ENCODE peak calls at places on chromosomes 5 and 9, in seven cellular contexts. B is endothelial cell; J is fibroblast of pulmonary artery; E is CD4-positive, alpha-beta T cell; M is fibroblast of villous mesenchyme; I is HFFc6; R is choroid plexus epithelial cell. K is an unnamed sample.

GRCh38 chr5:29169851-29170250 is 2023.6 kb upstream of the CDH6 start:
- DNase-seq in E (no peak), R (no peak), I (no peak), J (no peak), B (no peak), M (no peak), K (no peak)

GRCh38 chr5:149658299-149658698 is 71.8 kb upstream of the PPARGC1B start:
- DNase-seq in M (no peak), I (no peak), B (no peak), E (no peak), R (no peak), J (no peak), K (no peak)

GRCh38 chr5:78065663-78066062 is 228.8 kb downstream of the AP3B1 start:
- DNase-seq in B (peak), R (no peak), I (no peak), J (no peak), M (no peak), E (no peak), K (no peak)

GRCh38 chr9:127455299-127455992 is 4.1 kb downstream of the LRSAM1 start:
- DNase-seq in J (no peak), M (no peak), R (no peak), I (no peak), B (peak), E (peak), K (no peak)

GRCh38 chr5:97542469-97542868 is 359.4 kb upstream of the RIOK2 start:
- DNase-seq in M (no peak), R (no peak), B (no peak), E (no peak), J (no peak), I (no peak), K (no peak)

GRCh38 chr5:6760636-6761035 is 47.4 kb downstream of the TENT4A start:
- DNase-seq in M (no peak), B (no peak), E (no peak), J (no peak), I (no peak), R (no peak), K (no peak)

GRCh38 chr5:178384815-178385471 is 152.3 kb upstream of the PHYKPL start:
- DNase-seq in M (no peak), E (no peak), R (no peak), J (no peak), B (no peak), I (no peak), K (no peak)

GRCh38 chr5:76960004-76960625 is 7.3 kb downstream of the CRHBP start:
- DNase-seq in R (peak), I (no peak), M (no peak), B (no peak), E (no peak), J (peak), K (no peak)

GRCh38 chr9:135212961-135213360 is 125.5 kb downstream of the OLFM1 start:
- DNase-seq in R (no peak), I (no peak), J (no peak), E (no peak), M (no peak), B (no peak), K (no peak)

DNA sequence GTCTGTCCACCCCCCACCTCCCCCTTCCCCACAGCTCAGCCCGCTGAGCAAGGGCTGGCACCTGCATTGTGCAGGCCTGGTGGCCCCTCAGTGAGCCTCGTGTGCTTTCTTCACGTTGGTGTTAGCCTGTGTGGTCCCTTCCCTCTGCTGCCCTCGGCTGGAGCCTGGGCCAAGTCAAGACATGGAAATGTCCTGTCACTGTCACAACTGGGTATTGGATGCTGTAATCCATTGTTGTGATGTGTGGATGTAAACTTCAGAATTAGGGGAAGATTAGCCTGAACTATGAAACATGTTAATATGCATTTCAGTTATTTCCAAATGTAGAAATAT is 103.9 kb downstream of the TRIO start:
- DNase-seq in B (no peak), J (no peak), I (no peak), R (no peak), M (no peak), E (no peak), K (no peak)
- TF ChIP-seq CTCF in B (no peak), J (no peak), I (no peak), R (no peak), M (no peak), E (no peak), K (no peak)

GRCh38 chr9:129888809-129889460 is 53.7 kb downstream of the USP20 start:
- DNase-seq in B (no peak), J (no peak), E (peak), R (no peak), I (no peak), M (no peak), K (no peak)

GRCh38 chr9:129887210-129888084 is 52.2 kb downstream of the USP20 start:
- DNase-seq in B (no peak), R (peak), I (peak), M (peak), E (peak), J (peak), K (no peak)

GRCh38 chr9:129889461-129889935 is 54.2 kb downstream of the USP20 start:
- DNase-seq in M (no peak), I (no peak), E (peak), B (no peak), R (no peak), J (no peak), K (no peak)

GRCh38 chr9:129886226-129887174 is 51.2 kb downstream of the USP20 start:
- DNase-seq in R (no peak), M (no peak), B (no peak), I (no peak), E (peak), J (peak), K (no peak)

GRCh38 chr9:129888085-129888808 is 53.0 kb downstream of the USP20 start:
- DNase-seq in E (peak), R (no peak), J (no peak), I (no peak), M (no peak), B (no peak), K (no peak)
- TF ChIP-seq CTCF in E (no peak), R (no peak), J (no peak), I (no peak), M (no peak), B (no peak), K (no peak)

DNA sequence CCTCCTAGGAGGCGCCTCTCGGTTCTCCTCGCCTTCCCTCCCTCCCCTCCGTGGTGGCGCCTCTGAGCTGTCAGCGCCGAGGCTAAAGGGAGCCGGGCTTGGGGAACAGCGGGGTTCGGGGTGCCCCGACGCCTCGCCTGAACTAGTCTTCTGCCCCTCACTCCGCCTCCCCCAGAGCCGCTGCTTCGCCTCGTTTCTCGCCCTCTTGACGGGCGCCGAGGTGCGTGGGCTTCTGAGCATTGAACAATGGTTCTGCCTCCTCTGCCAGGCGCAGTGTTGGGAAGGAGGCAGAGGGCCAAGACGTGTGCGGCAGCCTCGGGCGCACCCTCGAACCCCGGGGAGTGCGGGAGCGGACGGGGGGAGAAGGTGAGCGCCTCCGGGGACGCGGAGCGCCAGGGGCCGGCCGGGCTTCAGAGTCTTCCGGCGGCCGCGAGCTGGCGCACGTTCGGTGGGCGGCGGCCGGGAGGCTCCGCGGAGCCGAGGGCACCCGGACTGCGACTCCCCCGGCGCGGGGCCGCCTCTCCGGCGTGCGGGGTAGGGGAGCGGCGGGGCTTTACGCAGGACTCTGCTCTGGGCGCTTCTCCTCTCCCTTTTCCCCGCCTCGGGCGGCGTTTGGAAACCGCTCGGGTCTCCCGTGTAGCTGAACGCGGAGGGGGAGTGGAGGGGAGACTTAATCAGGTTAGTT is 916 bp downstream of the VLDLR start:
- DNase-seq in J (peak), M (no peak), I (no peak), E (no peak), B (peak), R (no peak), K (peak)
- TF ChIP-seq CTCF in J (no peak), M (no peak), I (no peak), E (no peak), B (no peak), R (no peak), K (no peak)

GRCh38 chr9:37430841-37431597 is 8.5 kb downstream of the GRHPR start:
- DNase-seq in I (no peak), M (no peak), J (no peak), R (peak), E (no peak), B (no peak), K (no peak)
- TF ChIP-seq CTCF in I (peak), M (peak), J (no peak), R (peak), E (no peak), B (no peak), K (no peak)

GRCh38 chr5:125874717-125875116 is 548.5 kb upstream of the GRAMD2B start:
- DNase-seq in M (no peak), E (no peak), J (no peak), I (no peak), B (no peak), R (peak), K (no peak)
- TF ChIP-seq CTCF in M (no peak), E (no peak), J (no peak), I (no peak), B (no peak), R (peak), K (no peak)

DNA sequence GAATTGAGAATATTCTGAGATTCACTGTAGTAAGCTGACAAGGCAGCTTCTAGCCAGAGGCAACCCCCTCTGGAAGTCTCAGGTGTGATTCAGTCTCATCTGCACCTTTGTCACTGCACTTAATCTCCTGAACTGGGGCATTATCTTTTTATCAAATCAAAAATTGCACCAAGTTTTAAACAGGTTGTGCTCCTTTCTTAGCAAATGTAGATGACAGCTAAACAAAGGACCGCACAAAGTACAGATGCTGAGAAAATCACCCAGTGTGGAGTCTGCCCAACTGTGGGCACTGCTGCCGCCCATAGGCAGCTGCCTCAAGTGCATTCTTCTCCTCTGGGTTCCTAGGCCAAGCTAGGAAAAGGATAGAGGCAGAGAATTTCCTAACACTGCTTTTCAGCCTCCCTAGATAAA is 51.1 kb downstream of the STARD4 start:
- DNase-seq in M (peak), E (no peak), B (peak), R (peak), I (peak), J (peak), K (no peak)
- TF ChIP-seq CTCF in M (peak), E (no peak), B (no peak), R (peak), I (peak), J (peak), K (peak)

DNA sequence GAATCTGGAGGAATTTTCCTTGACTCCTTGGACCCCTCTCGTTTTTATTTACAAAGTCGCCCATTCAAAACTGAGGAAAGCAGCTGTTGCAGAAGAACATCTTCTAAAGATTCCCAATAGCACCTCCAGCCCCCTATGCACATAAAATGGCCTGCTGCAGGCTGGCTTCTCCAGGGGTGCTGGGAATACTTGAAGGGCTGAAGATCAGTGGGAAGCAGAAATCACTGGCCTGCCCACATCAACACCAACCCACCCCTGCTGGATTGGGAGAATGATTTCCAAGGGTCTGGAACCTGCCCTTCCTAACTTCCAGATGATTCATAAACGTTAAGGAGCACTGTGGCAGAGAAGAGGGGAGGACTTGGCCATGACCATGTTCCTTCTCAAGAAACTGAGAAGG is 3.0 kb upstream of the FOXE1 start:
- DNase-seq in B (no peak), R (no peak), I (no peak), E (no peak), M (no peak), J (no peak), K (no peak)
- TF ChIP-seq CTCF in B (no peak), R (no peak), I (no peak), E (no peak), M (no peak), J (no peak), K (no peak)

DNA sequence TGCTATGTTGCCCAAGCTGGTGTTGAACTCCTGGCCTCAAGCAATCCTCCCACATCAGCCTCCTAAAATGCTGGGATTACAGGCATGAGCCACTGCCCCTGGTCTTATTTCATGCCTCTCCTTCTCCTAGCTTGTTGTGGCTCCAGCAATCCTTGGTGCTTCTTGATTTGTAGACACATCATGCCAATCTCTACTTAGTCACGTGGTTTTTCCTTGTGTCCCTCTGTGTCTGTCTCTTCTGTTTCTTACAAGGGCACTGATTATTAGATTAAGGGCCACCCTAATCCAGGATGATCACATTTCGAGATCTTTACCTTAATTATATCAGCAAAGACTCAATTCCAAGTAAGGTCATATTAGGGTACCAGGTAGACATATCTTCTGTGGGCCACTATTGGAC is 9.2 kb upstream of the IL31RA start:
- DNase-seq in E (no peak), M (no peak), R (no peak), I (no peak), B (no peak), J (no peak), K (no peak)
- TF ChIP-seq CTCF in E (no peak), M (no peak), R (no peak), I (no peak), B (no peak), J (no peak), K (no peak)

GRCh38 chr9:35598863-35599590 is 6.0 kb upstream of the TESK1 start:
- DNase-seq in R (no peak), B (no peak), M (no peak), I (no peak), E (no peak), J (no peak), K (no peak)

GRCh38 chr9:35604578-35605335 is at the start of gene TESK1:
- DNase-seq in E (peak), R (peak), B (peak), I (peak), M (peak), J (peak), K (peak)

GRCh38 chr9:35603986-35604577 is 980 bp upstream of the TESK1 start:
- DNase-seq in E (peak), R (peak), I (peak), J (peak), M (peak), B (peak), K (peak)

GRCh38 chr9:35603506-35603985 is 1.5 kb upstream of the TESK1 start:
- DNase-seq in I (no peak), M (peak), E (peak), R (peak), B (no peak), J (peak), K (no peak)

DNA sequence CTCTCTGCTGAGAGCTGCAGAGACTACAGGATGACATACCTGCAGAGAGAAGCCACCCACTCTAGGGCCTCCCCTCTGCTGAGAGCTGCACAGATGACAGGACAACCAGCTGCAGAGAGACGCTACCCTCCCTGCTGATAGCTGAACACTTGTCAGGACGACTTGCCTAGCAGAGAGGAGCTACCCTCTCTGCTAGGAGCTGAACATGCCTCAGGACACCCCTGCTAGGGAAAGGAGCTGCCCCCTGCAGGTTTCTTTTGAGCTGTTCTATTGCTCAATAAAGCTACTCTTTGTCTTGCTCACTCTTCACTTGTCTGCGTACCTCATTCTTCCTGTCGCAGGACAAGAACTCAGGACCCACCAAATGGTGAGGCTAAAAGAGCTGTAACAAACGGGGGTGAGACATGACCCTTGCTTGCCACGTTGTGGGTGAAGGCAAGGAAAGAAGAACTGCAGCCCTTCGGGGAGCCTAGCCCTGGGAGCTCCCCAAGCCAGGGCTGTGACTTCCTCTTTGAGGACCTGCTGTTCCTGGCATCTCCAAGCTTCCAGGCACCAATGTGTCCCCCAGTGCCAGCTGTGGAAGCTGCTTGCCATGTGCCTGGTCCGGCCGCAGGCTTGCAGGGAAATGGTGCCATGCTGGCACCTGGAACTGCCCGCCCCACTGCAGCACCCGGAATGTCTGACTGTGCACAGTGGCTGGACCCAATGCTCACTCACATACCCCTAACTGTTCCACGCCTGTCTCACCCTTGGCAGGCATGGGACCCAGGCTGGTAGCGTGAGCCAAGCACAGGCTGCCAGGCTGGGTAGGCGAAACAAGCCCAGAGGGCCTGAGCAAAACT is 5.1 kb upstream of the TESK1 start:
- DNase-seq in I (no peak), E (no peak), R (peak), B (no peak), M (no peak), J (no peak), K (no peak)
- TF ChIP-seq CTCF in I (peak), E (no peak), R (peak), B (no peak), M (peak), J (peak), K (peak)

GRCh38 chr9:34253460-34253837 is 74.6 kb downstream of the UBAP1 start:
- DNase-seq in J (peak), E (no peak), B (no peak), I (peak), M (peak), R (peak), K (no peak)
- TF ChIP-seq CTCF in J (peak), E (no peak), B (no peak), I (no peak), M (peak), R (peak), K (no peak)